ENCODE peak calls at places on chromosomes 13 and 19, in six cellular contexts. H is fibroblast of mammary gland; W is HFF-Myc; L is heart right ventricle; R is choroid plexus epithelial cell; A is CD8-positive, alpha-beta T cell. N is an unnamed sample.

GRCh38 chr13:61850794-61851193 is 435.1 kb upstream of the PCDH20 start:
- DNase-seq in H (no peak), W (no peak), L (no peak), R (no peak), A (no peak), N (no peak)

GRCh38 chr13:83796364-83796763 is 85.9 kb downstream of the SLITRK1 start:
- DNase-seq in H (no peak), W (no peak), L (no peak), R (no peak), A (no peak), N (no peak)

GRCh38 chr13:86591862-86592261 is 792.6 kb upstream of the SLITRK6 start:
- DNase-seq in H (peak; percentile 42), W (no peak), L (no peak), R (peak; percentile 71), A (no peak), N (no peak)

GRCh38 chr13:47890146-47890814 is 110.8 kb downstream of the SUCLA2 start:
- DNase-seq in H (no peak), W (no peak), L (no peak), R (peak; percentile 56), A (no peak), N (no peak)

GRCh38 chr13:46489586-46490023 is 63.4 kb upstream of the LRCH1 start:
- DNase-seq in H (peak; percentile 98), W (peak; percentile 78), L (no peak), R (peak; percentile 23), A (no peak), N (peak; percentile 44)

GRCh38 chr19:15866646-15867045 is 31.2 kb downstream of the CYP4F2 start:
- DNase-seq in H (no peak), W (no peak), L (no peak), R (no peak), A (no peak), N (no peak)

GRCh38 chr13:112062047-112062618 is 4.8 kb upstream of the SOX1 start:
- DNase-seq in H (no peak), W (no peak), L (no peak), R (no peak), A (no peak), N (no peak)

GRCh38 chr13:33279898-33280549 is 5.5 kb downstream of the STARD13 start:
- DNase-seq in H (peak; percentile 86), W (no peak), L (no peak), R (peak; percentile 80), A (no peak), N (no peak)

GRCh38 chr13:78658630-78659449 is at the start of gene OBI1:
- DNase-seq in H (peak; percentile 89), W (peak; percentile 46), L (peak; percentile 92), R (peak; percentile 92), A (peak; percentile 91), N (peak; percentile 93)

GRCh38 chr19:56309511-56310185 is 5.0 kb downstream of the ZSCAN5A start:
- DNase-seq in H (peak; percentile 41), W (no peak), L (no peak), R (peak; percentile 67), A (peak; percentile 58), N (peak; percentile 32)

GRCh38 chr13:36674337-36675212 is 755 bp downstream of the SERTM1 start:
- DNase-seq in H (no peak), W (no peak), L (no peak), R (no peak), A (no peak), N (no peak)

GRCh38 chr19:35882074-35882832 is 13.9 kb downstream of the APLP1 start:
- DNase-seq in H (peak; percentile 84), W (peak; percentile 63), L (peak; percentile 67), R (peak; percentile 92), A (no peak), N (peak; percentile 84)

GRCh38 chr19:14080887-14081796 is 4.4 kb downstream of the C19orf67 start:
- DNase-seq in H (peak; percentile 100), W (peak; percentile 99), L (peak; percentile 100), R (peak; percentile 100), A (peak; percentile 99), N (peak; percentile 100)

GRCh38 chr13:93318538-93318937 is 91.9 kb downstream of the GPC6 start:
- DNase-seq in H (peak; percentile 53), W (no peak), L (no peak), R (peak; percentile 52), A (no peak), N (no peak)

GRCh38 chr13:30045916-30046704 is 195.7 kb upstream of the UBL3 start:
- DNase-seq in H (peak; percentile 76), W (peak; percentile 22), L (no peak), R (peak; percentile 37), A (no peak), N (peak; percentile 30)

GRCh38 chr19:38019427-38019724 is 112.4 kb downstream of the SIPA1L3 start:
- DNase-seq in H (no peak), W (no peak), L (no peak), R (no peak), A (no peak), N (no peak)

GRCh38 chr13:113002206-113002821 is 33.3 kb downstream of the MCF2L start:
- DNase-seq in H (no peak), W (no peak), L (no peak), R (no peak), A (no peak), N (no peak)

GRCh38 chr13:40318366-40318765 is 348.1 kb downstream of the FOXO1 start:
- DNase-seq in H (no peak), W (no peak), L (peak; percentile 61), R (peak; percentile 18), A (no peak), N (no peak)

GRCh38 chr13:94886191-94886590 is 173.8 kb upstream of the SOX21 start:
- DNase-seq in H (peak; percentile 37), W (peak; percentile 6), L (no peak), R (peak; percentile 26), A (no peak), N (peak; percentile 14)

GRCh38 chr13:30872685-30873443 is 33.2 kb upstream of the MEDAG start:
- DNase-seq in H (peak; percentile 93), W (peak; percentile 69), L (peak; percentile 39), R (peak; percentile 80), A (no peak), N (peak; percentile 81)

GRCh38 chr19:10604460-10604980 is 17.4 kb upstream of the AP1M2 start:
- DNase-seq in H (no peak), W (no peak), L (peak; percentile 37), R (no peak), A (no peak), N (no peak)
- H3K4me3 ChIP-seq in H (no peak overlapping the region), W (no peak overlapping the region), L (no peak overlapping the region), R (no peak overlapping the region), A (peak overlapping the region; percentile 99), N (no peak overlapping the region)

DNA sequence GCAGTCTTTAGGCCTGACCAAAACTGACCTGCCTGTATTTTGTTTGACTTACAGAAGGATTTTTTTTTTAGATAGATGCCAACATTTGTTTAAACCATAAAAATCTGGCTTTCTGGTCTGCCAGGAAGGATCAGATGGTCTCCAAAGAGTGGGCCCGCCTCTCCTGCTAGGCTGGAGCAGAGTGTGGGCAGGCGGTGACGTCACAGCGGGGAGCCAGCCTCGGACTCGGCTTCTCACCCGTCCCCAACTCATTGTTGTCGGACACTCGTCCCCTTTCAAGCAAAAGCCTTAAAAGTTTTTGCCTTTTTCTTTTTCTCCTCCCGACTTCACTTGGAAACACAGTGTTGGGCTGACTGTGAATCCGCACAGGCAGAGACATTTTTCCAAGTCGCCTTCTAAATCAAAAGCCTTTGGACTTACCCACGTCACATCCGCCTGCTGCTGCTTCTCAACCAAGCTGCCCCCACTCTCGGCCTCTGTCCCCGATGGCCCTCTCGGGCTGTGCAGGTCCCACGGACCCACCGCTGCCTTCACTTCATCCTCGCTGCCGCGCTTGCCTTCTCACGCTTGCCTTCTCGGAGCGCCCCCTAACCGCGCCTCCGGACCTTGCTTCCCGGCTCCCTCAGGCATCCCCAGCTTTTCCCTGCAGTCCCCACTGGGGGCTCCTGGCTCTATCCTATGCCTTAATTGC is 4.1 kb upstream of the ZNF135 start:
- DNase-seq in H (peak; percentile 24), W (no peak), L (peak; percentile 61), R (peak; percentile 23), A (no peak), N (peak; percentile 7)
- H3K4me3 ChIP-seq in H (peak overlapping the region; percentile 33), W (no peak overlapping the region), L (peak overlapping the region; percentile 21), R (peak overlapping the region; percentile 46), A (no peak overlapping the region), N (peak overlapping the region; percentile 21)

DNA sequence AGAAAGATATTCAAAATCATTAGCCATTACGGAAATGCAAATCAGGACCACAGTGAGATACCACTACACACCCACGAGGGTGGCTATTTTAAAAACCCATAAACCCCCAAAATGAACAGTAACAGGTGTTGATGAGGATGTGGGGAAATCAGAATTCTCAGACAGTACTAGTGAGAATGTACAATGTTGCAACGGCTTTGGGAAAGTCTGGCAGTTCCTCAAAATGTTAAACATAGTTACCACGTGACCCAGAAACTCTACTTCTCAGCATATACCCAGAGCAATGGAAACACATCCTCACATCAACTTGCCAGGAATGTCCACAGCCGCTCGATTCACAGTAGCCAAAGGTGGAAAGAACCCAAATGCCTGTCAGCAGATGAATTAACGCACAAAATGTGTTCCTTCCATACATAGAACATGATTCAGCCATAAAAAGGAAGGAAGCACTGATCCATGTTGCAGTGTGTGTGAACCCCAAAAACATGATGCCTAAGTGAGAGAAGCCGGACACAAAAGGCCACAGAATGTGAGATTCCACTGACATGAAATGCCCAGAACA is 7.0 kb downstream of the PLVAP start:
- DNase-seq in H (peak; percentile 33), W (no peak), L (no peak), R (peak; percentile 84), A (no peak), N (peak; percentile 58)
- H3K4me3 ChIP-seq in H (no peak overlapping the region), W (no peak overlapping the region), L (no peak overlapping the region), R (no peak overlapping the region), A (no peak overlapping the region), N (no peak overlapping the region)

GRCh38 chr19:674282-675151 is 1.7 kb upstream of the FSTL3 start:
- DNase-seq in H (no peak), W (no peak), L (no peak), R (no peak), A (no peak), N (no peak)

GRCh38 chr19:677601-678380 is 1.6 kb downstream of the FSTL3 start:
- DNase-seq in H (no peak), W (no peak), L (no peak), R (peak; percentile 54), A (peak; percentile 15), N (no peak)

GRCh38 chr19:677201-677600 is 1.0 kb downstream of the FSTL3 start:
- DNase-seq in H (peak; percentile 85), W (no peak), L (peak; percentile 84), R (peak; percentile 87), A (peak; percentile 17), N (peak; percentile 92)

GRCh38 chr19:676007-676342 is 217 bp upstream of the FSTL3 start:
- DNase-seq in H (no peak), W (no peak), L (no peak), R (no peak), A (peak; percentile 14), N (no peak)

DNA sequence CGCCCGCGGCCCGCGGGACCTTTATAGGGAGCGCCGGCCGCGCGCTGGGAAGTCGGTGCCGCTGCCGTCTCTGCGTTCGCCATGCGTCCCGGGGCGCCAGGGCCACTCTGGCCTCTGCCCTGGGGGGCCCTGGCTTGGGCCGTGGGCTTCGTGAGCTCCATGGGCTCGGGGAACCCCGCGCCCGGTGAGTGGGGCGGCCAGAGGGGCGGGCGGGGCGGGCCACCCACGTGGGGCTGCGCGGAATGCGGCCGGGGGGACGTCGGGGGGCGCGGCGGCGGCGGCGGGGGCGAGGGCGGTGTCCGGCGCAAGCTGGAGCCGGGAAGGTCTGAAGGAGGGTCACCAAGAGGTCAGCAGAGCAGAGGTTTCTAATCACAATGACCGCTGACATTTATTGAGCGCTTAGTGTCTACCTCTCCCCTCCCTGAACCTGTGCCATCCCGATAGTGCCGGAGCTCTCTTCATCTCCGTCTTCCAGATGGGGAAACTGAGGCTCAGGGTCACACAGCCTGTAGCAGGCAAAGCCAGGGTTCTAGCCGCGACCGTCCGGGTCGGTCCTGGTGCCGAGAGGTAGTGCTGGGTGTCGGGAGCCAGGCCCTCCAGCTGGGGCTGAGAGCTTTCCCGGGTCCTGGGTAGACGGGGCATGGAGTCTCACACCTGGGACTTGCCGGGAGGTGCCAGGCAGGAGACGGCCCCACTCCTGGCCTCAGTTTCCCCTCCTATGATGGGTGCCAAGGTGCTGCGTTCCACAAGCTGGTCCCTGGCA is at the start of gene FSTL3:
- DNase-seq in H (no peak), W (no peak), L (no peak), R (no peak), A (peak; percentile 4), N (peak; percentile 60)
- H3K4me3 ChIP-seq in H (peak within 1 kb of the TSS; percentile 79), W (peak within 1 kb of the TSS; percentile 51), L (peak within 1 kb of the TSS; percentile 35), R (peak within 1 kb of the TSS; percentile 74), A (no peak within 1 kb of the TSS), N (peak within 1 kb of the TSS; percentile 63)